ENCODE peak calls at places on chromosomes 16 and 17, in six cellular contexts. One of them, this sample, is unnamed.

GRCh38 chr16:31138621-31139578 is 3.4 kb upstream of the PRSS8 start:
- DNase-seq in IMR-90: peak
- DNase-seq in neuronal stem cell: no peak
- DNase-seq in mesenchymal stem cell: peak
- DNase-seq in H1: no peak
- DNase-seq in trophoblast cell: peak
- DNase-seq in this sample: peak

GRCh38 chr17:4482338-4483011 is 16.2 kb upstream of the SPNS2 start:
- DNase-seq in IMR-90: no peak
- DNase-seq in neuronal stem cell: no peak
- DNase-seq in mesenchymal stem cell: no peak
- DNase-seq in H1: no peak
- DNase-seq in trophoblast cell: no peak
- DNase-seq in this sample: no peak

GRCh38 chr17:56478836-56479447 is 114.6 kb upstream of the NOG start:
- DNase-seq in IMR-90: peak
- DNase-seq in neuronal stem cell: peak
- DNase-seq in mesenchymal stem cell: peak
- DNase-seq in H1: no peak
- DNase-seq in trophoblast cell: peak
- DNase-seq in this sample: peak

GRCh38 chr17:33523577-33523981 is 230.5 kb upstream of the ASIC2 start:
- DNase-seq in IMR-90: no peak
- DNase-seq in neuronal stem cell: no peak
- DNase-seq in mesenchymal stem cell: peak
- DNase-seq in H1: no peak
- DNase-seq in trophoblast cell: peak
- DNase-seq in this sample: no peak

GRCh38 chr17:10276436-10276835 is 78.0 kb upstream of the GAS7 start:
- DNase-seq in IMR-90: no peak
- DNase-seq in neuronal stem cell: no peak
- DNase-seq in mesenchymal stem cell: no peak
- DNase-seq in H1: no peak
- DNase-seq in trophoblast cell: no peak
- DNase-seq in this sample: no peak

GRCh38 chr17:67056746-67057490 is 12.6 kb downstream of the CACNG1 start:
- DNase-seq in IMR-90: no peak
- DNase-seq in neuronal stem cell: no peak
- DNase-seq in mesenchymal stem cell: no peak
- DNase-seq in H1: no peak
- DNase-seq in trophoblast cell: no peak
- DNase-seq in this sample: peak

GRCh38 chr16:86293897-86294296 is 216.4 kb upstream of the FOXF1 start:
- DNase-seq in IMR-90: no peak
- DNase-seq in neuronal stem cell: no peak
- DNase-seq in mesenchymal stem cell: peak
- DNase-seq in H1: no peak
- DNase-seq in trophoblast cell: no peak
- DNase-seq in this sample: no peak

GRCh38 chr17:78838574-78839005 is 2.0 kb downstream of the USP36 start:
- DNase-seq in IMR-90: no peak
- DNase-seq in neuronal stem cell: no peak
- DNase-seq in mesenchymal stem cell: no peak
- DNase-seq in H1: no peak
- DNase-seq in trophoblast cell: no peak
- DNase-seq in this sample: no peak

GRCh38 chr16:49422896-49423295 is 49.3 kb downstream of the C16orf78 start:
- DNase-seq in IMR-90: no peak
- DNase-seq in neuronal stem cell: no peak
- DNase-seq in mesenchymal stem cell: no peak
- DNase-seq in H1: no peak
- DNase-seq in trophoblast cell: no peak
- DNase-seq in this sample: no peak

GRCh38 chr17:607341-608060 is 107.1 kb downstream of the VPS53 start:
- DNase-seq in IMR-90: peak
- DNase-seq in neuronal stem cell: no peak
- DNase-seq in mesenchymal stem cell: peak
- DNase-seq in H1: no peak
- DNase-seq in trophoblast cell: no peak
- DNase-seq in this sample: no peak

GRCh38 chr17:13410874-13411273 is 190.9 kb downstream of the HS3ST3A1 start:
- DNase-seq in IMR-90: peak
- DNase-seq in neuronal stem cell: no peak
- DNase-seq in mesenchymal stem cell: no peak
- DNase-seq in H1: no peak
- DNase-seq in trophoblast cell: no peak
- DNase-seq in this sample: no peak

GRCh38 chr17:40542562-40543411 is 22.5 kb downstream of the CCR7 start:
- DNase-seq in IMR-90: peak
- DNase-seq in neuronal stem cell: no peak
- DNase-seq in mesenchymal stem cell: peak
- DNase-seq in H1: no peak
- DNase-seq in trophoblast cell: no peak
- DNase-seq in this sample: peak

GRCh38 chr16:88941933-88942909 is 34.8 kb downstream of the CBFA2T3 start:
- DNase-seq in IMR-90: no peak
- DNase-seq in neuronal stem cell: peak
- DNase-seq in mesenchymal stem cell: no peak
- DNase-seq in H1: no peak
- DNase-seq in trophoblast cell: no peak
- DNase-seq in this sample: peak

GRCh38 chr17:19021622-19022083 is 17.1 kb upstream of the FAM83G start:
- DNase-seq in IMR-90: no peak
- DNase-seq in neuronal stem cell: no peak
- DNase-seq in mesenchymal stem cell: no peak
- DNase-seq in H1: no peak
- DNase-seq in trophoblast cell: no peak
- DNase-seq in this sample: peak

GRCh38 chr17:45581860-45582259 is 91.3 kb upstream of the PLEKHM1 start:
- DNase-seq in IMR-90: no peak
- DNase-seq in neuronal stem cell: no peak
- DNase-seq in mesenchymal stem cell: peak
- DNase-seq in H1: no peak
- DNase-seq in trophoblast cell: no peak
- DNase-seq in this sample: no peak

GRCh38 chr16:68790944-68791343 is 52.4 kb upstream of the TANGO6 start:
- DNase-seq in IMR-90: no peak
- DNase-seq in neuronal stem cell: no peak
- DNase-seq in mesenchymal stem cell: no peak
- DNase-seq in H1: no peak
- DNase-seq in trophoblast cell: no peak
- DNase-seq in this sample: peak

GRCh38 chr17:48892940-48893645 is 506 bp downstream of the ATP5MC1 start:
- DNase-seq in IMR-90: no peak
- DNase-seq in neuronal stem cell: no peak
- DNase-seq in mesenchymal stem cell: no peak
- DNase-seq in H1: no peak
- DNase-seq in trophoblast cell: no peak
- DNase-seq in this sample: no peak

DNA sequence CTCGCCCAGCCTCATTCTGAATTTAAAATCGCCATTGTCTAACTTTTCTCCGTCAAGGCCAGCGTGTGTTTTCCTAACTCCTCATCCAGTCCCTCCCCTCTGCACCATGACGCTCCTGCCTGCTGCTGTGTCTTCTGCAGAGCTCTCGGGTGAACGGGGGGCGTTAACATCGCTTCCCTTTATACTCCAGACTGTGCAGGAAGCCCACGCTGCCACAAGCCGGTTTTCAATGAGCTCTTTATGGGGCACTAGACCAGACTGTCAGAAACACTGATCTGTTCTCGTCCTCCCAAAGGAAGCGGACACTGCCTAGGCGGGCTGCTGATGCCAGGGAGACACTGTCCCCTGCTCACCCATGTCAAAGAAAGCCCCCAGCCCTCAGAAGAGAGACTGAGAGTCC is 13.3 kb downstream of the AANAT start:
- DNase-seq in IMR-90: no peak
- DNase-seq in neuronal stem cell: peak
- DNase-seq in mesenchymal stem cell: no peak
- DNase-seq in H1: no peak
- DNase-seq in trophoblast cell: no peak
- DNase-seq in this sample: no peak
- H3K14ac ChIP-seq in IMR-90: peak
- H3K14ac ChIP-seq in neuronal stem cell: no peak
- H3K14ac ChIP-seq in mesenchymal stem cell: no peak
- H3K14ac ChIP-seq in H1: no peak
- H3K14ac ChIP-seq in trophoblast cell: no peak
- H3K14ac ChIP-seq in this sample: no peak

GRCh38 chr16:46916980-46917379 is 32.8 kb downstream of the GPT2 start:
- DNase-seq in IMR-90: peak
- DNase-seq in neuronal stem cell: no peak
- DNase-seq in mesenchymal stem cell: peak
- DNase-seq in H1: no peak
- DNase-seq in trophoblast cell: no peak
- DNase-seq in this sample: no peak
- H3K14ac ChIP-seq in IMR-90: no peak
- H3K14ac ChIP-seq in neuronal stem cell: no peak
- H3K14ac ChIP-seq in mesenchymal stem cell: no peak
- H3K14ac ChIP-seq in H1: no peak
- H3K14ac ChIP-seq in trophoblast cell: no peak
- H3K14ac ChIP-seq in this sample: no peak

DNA sequence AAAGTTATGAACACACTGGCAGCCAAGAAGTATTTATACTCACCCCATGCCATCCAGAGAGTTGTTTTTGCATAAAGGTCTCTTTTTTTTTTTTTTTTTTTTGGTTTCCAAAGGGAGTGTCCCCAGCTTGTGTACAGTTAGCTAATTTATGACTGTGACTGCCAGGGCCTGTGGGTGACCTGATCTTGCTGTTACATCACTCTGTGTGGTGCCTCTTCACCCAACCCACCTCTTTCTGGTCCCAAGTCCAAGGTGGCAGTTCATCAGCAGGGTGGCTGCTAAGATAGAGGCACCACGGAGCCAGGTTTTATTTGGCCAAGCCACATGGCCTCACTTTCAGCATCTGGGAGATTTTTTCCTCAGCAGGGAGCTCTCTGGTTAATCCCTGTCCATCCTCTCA is at the start of gene NOS2:
- DNase-seq in IMR-90: no peak
- DNase-seq in neuronal stem cell: no peak
- DNase-seq in mesenchymal stem cell: no peak
- DNase-seq in H1: no peak
- DNase-seq in trophoblast cell: no peak
- DNase-seq in this sample: no peak
- H3K14ac ChIP-seq in IMR-90: no peak
- H3K14ac ChIP-seq in neuronal stem cell: no peak
- H3K14ac ChIP-seq in mesenchymal stem cell: no peak
- H3K14ac ChIP-seq in H1: no peak
- H3K14ac ChIP-seq in trophoblast cell: no peak
- H3K14ac ChIP-seq in this sample: no peak

GRCh38 chr17:31248986-31249385 is 48.1 kb downstream of the OMG start:
- DNase-seq in IMR-90: peak
- DNase-seq in neuronal stem cell: no peak
- DNase-seq in mesenchymal stem cell: peak
- DNase-seq in H1: no peak
- DNase-seq in trophoblast cell: peak
- DNase-seq in this sample: no peak
- H3K14ac ChIP-seq in IMR-90: peak
- H3K14ac ChIP-seq in neuronal stem cell: no peak
- H3K14ac ChIP-seq in mesenchymal stem cell: no peak
- H3K14ac ChIP-seq in H1: no peak
- H3K14ac ChIP-seq in trophoblast cell: no peak
- H3K14ac ChIP-seq in this sample: no peak